ENCODE peak calls at places on chromosomes 7 and 10, in ten cellular contexts. S, B, C, G, P, O, L, N, T and W are unnamed samples.

GRCh38 chr7:23065974-23066373 is 39.6 kb upstream of the KLHL7 start:
- DNase-seq in S (no peak), B (no peak), C (peak; percentile 51), G (no peak), P (no peak), O (no peak), L (no peak), N (no peak), T (no peak), W (no peak)

GRCh38 chr10:72503241-72503640 is 122.6 kb downstream of the MICU1 start:
- DNase-seq in S (no peak), B (no peak), C (no peak), G (peak; percentile 59), P (no peak), O (no peak), L (no peak), N (no peak), T (no peak), W (peak; percentile 50)

GRCh38 chr7:147081117-147081516 is 964.5 kb downstream of the CNTNAP2 start:
- DNase-seq in S (no peak), B (no peak), C (no peak), G (no peak), P (no peak), O (no peak), L (no peak), N (no peak), T (no peak), W (no peak)

GRCh38 chr7:116780966-116781365 is 81.4 kb upstream of the CAPZA2 start:
- DNase-seq in S (no peak), B (no peak), C (peak; percentile 98), G (no peak), P (peak; percentile 39), O (no peak), L (no peak), N (peak; percentile 75), T (no peak), W (no peak)

GRCh38 chr10:62885656-62886461 is 69.7 kb upstream of the EGR2 start:
- DNase-seq in S (no peak), B (no peak), C (peak; percentile 53), G (peak; percentile 78), P (no peak), O (no peak), L (no peak), N (no peak), T (no peak), W (no peak)

GRCh38 chr7:71937840-71938371 is 474.2 kb downstream of the CALN1 start:
- DNase-seq in S (no peak), B (no peak), C (no peak), G (no peak), P (no peak), O (no peak), L (no peak), N (no peak), T (no peak), W (no peak)

GRCh38 chr10:23283680-23284079 is 60.9 kb downstream of the C10orf67 start:
- DNase-seq in S (no peak), B (no peak), C (no peak), G (no peak), P (no peak), O (no peak), L (no peak), N (no peak), T (no peak), W (no peak)

GRCh38 chr7:151454932-151455530 is 15.1 kb upstream of the CRYGN start:
- DNase-seq in S (no peak), B (no peak), C (no peak), G (no peak), P (peak; percentile 29), O (no peak), L (no peak), N (no peak), T (peak; percentile 8), W (no peak)

GRCh38 chr7:81158189-81158588 is 239.3 kb upstream of the SEMA3C start:
- DNase-seq in S (no peak), B (no peak), C (no peak), G (no peak), P (no peak), O (no peak), L (no peak), N (no peak), T (no peak), W (no peak)

GRCh38 chr7:74097937-74098614 is 14.5 kb downstream of the LIMK1 start:
- DNase-seq in S (no peak), B (no peak), C (no peak), G (peak; percentile 98), P (no peak), O (no peak), L (peak; percentile 72), N (peak; percentile 27), T (peak; percentile 57), W (peak; percentile 85)

GRCh38 chr10:3729397-3729796 is 55.6 kb downstream of the KLF6 start:
- DNase-seq in S (no peak), B (no peak), C (peak; percentile 78), G (no peak), P (no peak), O (no peak), L (no peak), N (no peak), T (no peak), W (no peak)

GRCh38 chr10:75444781-75445386 is 13.5 kb downstream of the LRMDA start:
- DNase-seq in S (no peak), B (no peak), C (no peak), G (peak; percentile 2), P (no peak), O (no peak), L (no peak), N (no peak), T (no peak), W (no peak)

GRCh38 chr10:58435297-58435696 is 50.1 kb downstream of the TFAM start:
- DNase-seq in S (no peak), B (no peak), C (peak; percentile 89), G (peak; percentile 99), P (peak; percentile 37), O (peak; percentile 17), L (peak; percentile 53), N (peak; percentile 27), T (no peak), W (peak; percentile 94)

DNA sequence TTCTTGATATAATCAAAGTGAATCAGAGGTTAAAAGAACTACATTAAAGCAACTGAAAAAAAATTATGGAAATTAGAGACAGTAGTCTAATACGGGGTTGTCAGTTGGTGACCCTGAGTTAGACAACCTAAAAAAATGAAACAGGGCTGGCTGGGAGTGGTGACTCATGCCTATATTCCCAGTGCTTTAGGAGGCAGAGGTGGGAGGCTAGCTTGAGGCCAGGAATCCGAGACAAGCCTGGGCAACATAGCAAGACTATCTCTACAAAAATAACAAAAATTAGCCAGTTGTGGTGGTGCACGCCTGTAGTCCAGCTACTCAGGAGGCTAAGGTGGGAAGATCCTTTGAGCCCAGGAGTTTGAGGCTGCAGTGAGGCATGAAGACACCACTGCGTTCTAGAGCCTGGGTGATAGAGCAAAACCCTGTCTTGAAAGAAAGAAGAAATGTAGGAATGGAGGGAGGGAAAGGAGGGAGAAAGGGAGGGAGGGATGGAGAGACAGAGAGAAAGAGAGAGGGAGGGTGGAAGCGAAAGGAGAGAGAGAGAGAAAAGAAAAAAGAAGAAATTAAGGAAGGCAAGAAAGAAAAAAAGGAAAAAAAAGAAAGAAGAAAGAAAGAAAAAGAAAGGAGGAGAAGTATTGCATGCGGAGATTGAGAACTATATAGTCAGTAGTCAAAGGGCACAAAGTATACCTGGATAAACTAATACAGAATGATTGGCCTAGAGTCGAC is 166.1 kb downstream of the TPST1 start:
- DNase-seq in S (no peak), B (no peak), C (no peak), G (no peak), P (no peak), O (no peak), L (no peak), N (no peak), T (no peak), W (no peak)
- TF ChIP-seq CTCF in S (no peak), B (no peak), C (no peak), G (no peak), P (no peak), O (no peak), L (no peak), N (no peak), T (no peak), W (no peak)

GRCh38 chr10:127550861-127551260 is 1.8 kb downstream of the NPS start:
- DNase-seq in S (no peak), B (no peak), C (no peak), G (no peak), P (no peak), O (no peak), L (no peak), N (no peak), T (no peak), W (no peak)

GRCh38 chr10:127547997-127548396 is 1.1 kb upstream of the NPS start:
- DNase-seq in S (no peak), B (no peak), C (no peak), G (no peak), P (no peak), O (no peak), L (no peak), N (no peak), T (no peak), W (no peak)

GRCh38 chr10:127553431-127553830 is 4.3 kb downstream of the NPS start:
- DNase-seq in S (no peak), B (no peak), C (no peak), G (no peak), P (no peak), O (no peak), L (no peak), N (no peak), T (no peak), W (no peak)

GRCh38 chr10:127552446-127552845 is 3.3 kb downstream of the NPS start:
- DNase-seq in S (no peak), B (no peak), C (no peak), G (no peak), P (no peak), O (no peak), L (no peak), N (no peak), T (no peak), W (no peak)

GRCh38 chr10:127549009-127549408 is at the start of gene NPS:
- DNase-seq in S (no peak), B (no peak), C (no peak), G (no peak), P (no peak), O (no peak), L (no peak), N (no peak), T (no peak), W (no peak)
- TF ChIP-seq CTCF in S (no peak), B (no peak), C (no peak), G (no peak), P (no peak), O (no peak), L (no peak), N (no peak), T (no peak), W (no peak)

DNA sequence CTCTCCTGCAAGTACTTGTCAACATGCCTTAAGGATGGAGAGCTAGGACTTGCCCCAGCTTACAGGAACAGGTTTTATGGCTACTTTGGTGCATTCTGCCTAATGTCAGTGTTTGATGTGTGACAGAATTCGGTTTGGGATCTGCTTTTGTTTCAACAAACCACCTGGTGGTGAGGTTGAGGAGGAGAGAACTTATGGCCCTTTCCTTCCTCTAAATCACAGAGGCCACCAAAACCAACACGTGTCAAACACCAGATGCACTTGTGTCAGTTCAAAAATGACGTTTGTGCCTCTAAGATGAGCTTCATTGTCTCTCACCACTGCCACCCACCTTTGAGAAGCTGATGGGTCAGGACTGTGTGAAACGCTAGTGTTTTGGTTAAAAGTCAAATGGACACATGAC is 83.9 kb downstream of the OSBPL3 start:
- DNase-seq in S (peak; percentile 83), B (no peak), C (no peak), G (no peak), P (no peak), O (no peak), L (no peak), N (peak; percentile 15), T (no peak), W (no peak)
- TF ChIP-seq CTCF in S (peak; percentile 16), B (no peak), C (no peak), G (peak; percentile 8), P (no peak), O (no peak), L (no peak), N (no peak), T (no peak), W (no peak)

GRCh38 chr7:94044806-94045205 is 40.7 kb upstream of the BET1 start:
- DNase-seq in S (peak; percentile 74), B (no peak), C (no peak), G (no peak), P (no peak), O (no peak), L (no peak), N (no peak), T (no peak), W (no peak)
- TF ChIP-seq CTCF in S (no peak), B (no peak), C (no peak), G (no peak), P (no peak), O (no peak), L (no peak), N (no peak), T (no peak), W (no peak)